ENCODE peak calls at places on chromosomes 7 and 10, in nine cellular contexts. A, K, D, T, R, J, C, O and Z are unnamed samples.

GRCh38 chr7:87982163-87982562 is 48.1 kb downstream of the ADAM22 start:
- DNase-seq in D (no peak), T (no peak), C (no peak), A (no peak), O (no peak), R (no peak), K (no peak), J (no peak), Z (no peak)

GRCh38 chr10:75165684-75166622 is 44.6 kb upstream of the VDAC2 start:
- DNase-seq in D (no peak), R (peak), K (no peak), J (no peak), C (no peak), A (no peak), T (no peak), O (no peak), Z (no peak)

GRCh38 chr7:55441668-55442305 is 76.7 kb downstream of the LANCL2 start:
- DNase-seq in O (peak), K (no peak), D (no peak), R (no peak), T (peak), J (no peak), A (no peak), C (no peak), Z (no peak)

GRCh38 chr7:112056409-112056808 is 149.8 kb downstream of the DOCK4 start:
- DNase-seq in A (no peak), J (no peak), K (no peak), O (no peak), D (peak), C (no peak), T (no peak), R (no peak), Z (no peak)

GRCh38 chr7:27119412-27119911 is 11.1 kb downstream of the HOXA4 start:
- DNase-seq in O (no peak), J (no peak), D (no peak), R (no peak), C (no peak), T (no peak), A (no peak), K (no peak), Z (no peak)

GRCh38 chr7:56256108-56256507 is 139.9 kb upstream of the NUPR2 start:
- DNase-seq in O (no peak), D (no peak), C (no peak), A (no peak), J (no peak), T (no peak), K (no peak), R (peak), Z (no peak)

GRCh38 chr7:70647801-70648491 is 484.0 kb upstream of the GALNT17 start:
- DNase-seq in R (no peak), A (no peak), J (no peak), C (no peak), K (no peak), D (no peak), T (no peak), O (no peak), Z (no peak)

GRCh38 chr10:75770634-75771081 is 339.2 kb downstream of the LRMDA start:
- DNase-seq in T (no peak), C (no peak), J (no peak), R (no peak), D (no peak), O (no peak), K (no peak), A (no peak), Z (no peak)

GRCh38 chr7:152335900-152336571 is 99.8 kb downstream of the KMT2C start:
- DNase-seq in R (no peak), T (no peak), O (no peak), D (no peak), A (no peak), C (no peak), K (no peak), J (peak), Z (no peak)

GRCh38 chr10:21194510-21194993 is 297.4 kb upstream of the NEBL start:
- DNase-seq in K (no peak), C (peak), R (no peak), A (no peak), J (peak), T (no peak), O (no peak), D (peak), Z (peak)

GRCh38 chr7:75856562-75856961 is 22.3 kb upstream of the RHBDD2 start:
- DNase-seq in C (no peak), A (no peak), O (no peak), D (no peak), T (no peak), R (no peak), J (no peak), K (no peak), Z (no peak)

GRCh38 chr10:91552706-91553105 is 80.2 kb downstream of the PPP1R3C start:
- DNase-seq in O (no peak), A (no peak), K (peak), D (peak), T (no peak), C (no peak), J (no peak), R (no peak), Z (peak)

GRCh38 chr10:126867567-126868365 is 37.5 kb upstream of the DOCK1 start:
- DNase-seq in T (peak), J (no peak), A (no peak), D (no peak), R (peak), O (peak), C (no peak), K (no peak), Z (no peak)

GRCh38 chr7:57201021-57201894 is 69.0 kb upstream of the ZNF479 start:
- DNase-seq in A (no peak), T (no peak), C (no peak), J (no peak), O (no peak), D (no peak), K (no peak), R (peak), Z (no peak)

GRCh38 chr10:30553625-30554442 is 75.7 kb downstream of the LYZL2 start:
- DNase-seq in R (peak), A (no peak), K (peak), T (peak), O (peak), D (peak), J (no peak), C (peak), Z (no peak)

GRCh38 chr10:132563485-132564248 is 26.1 kb downstream of the INPP5A start:
- DNase-seq in K (peak), C (no peak), R (no peak), O (no peak), D (no peak), T (no peak), J (no peak), A (no peak), Z (no peak)

GRCh38 chr10:48309711-48310226 is 3.3 kb downstream of the MAPK8 start:
- DNase-seq in T (peak), D (no peak), C (no peak), J (no peak), A (no peak), O (peak), K (no peak), R (no peak), Z (peak)

GRCh38 chr7:119545118-119545517 is 727.9 kb upstream of the KCND2 start:
- DNase-seq in R (no peak), C (no peak), A (no peak), J (no peak), O (no peak), T (peak), D (no peak), K (no peak), Z (peak)

GRCh38 chr10:5975641-5976473 is 1.5 kb downstream of the IL15RA start:
- DNase-seq in T (peak), K (no peak), R (peak), D (no peak), J (no peak), C (no peak), A (no peak), O (no peak), Z (no peak)

GRCh38 chr10:58041901-58042300 is 225.8 kb downstream of the IPMK start:
- DNase-seq in T (no peak), O (no peak), A (no peak), R (no peak), C (no peak), J (no peak), K (no peak), D (no peak), Z (no peak)

GRCh38 chr10:3659518-3659917 is 125.5 kb downstream of the KLF6 start:
- DNase-seq in R (no peak), T (no peak), D (no peak), K (no peak), J (no peak), C (no peak), O (no peak), A (no peak), Z (no peak)

GRCh38 chr10:52442576-52442975 is 128.5 kb downstream of the DKK1 start:
- DNase-seq in A (no peak), K (no peak), J (peak), O (peak), C (no peak), R (no peak), D (no peak), T (peak), Z (no peak)

GRCh38 chr7:98727146-98727709 is 110.1 kb downstream of the NPTX2 start:
- DNase-seq in C (no peak), J (no peak), O (no peak), T (no peak), A (no peak), D (no peak), K (peak), R (no peak), Z (no peak)

GRCh38 chr7:41403291-41403690 is 299.6 kb downstream of the INHBA start:
- DNase-seq in J (no peak), O (no peak), C (no peak), R (no peak), T (no peak), A (no peak), D (no peak), K (peak), Z (no peak)

GRCh38 chr10:76456190-76456589 is 1024.8 kb downstream of the LRMDA start:
- DNase-seq in K (no peak), R (no peak), J (no peak), O (no peak), A (no peak), D (no peak), T (no peak), C (no peak), Z (no peak)

GRCh38 chr7:158277219-158278141 is 310.1 kb downstream of the PTPRN2 start:
- DNase-seq in C (no peak), A (no peak), R (peak), O (no peak), T (no peak), J (no peak), D (no peak), K (no peak), Z (no peak)

GRCh38 chr10:26474062-26474461 is 35.9 kb downstream of the APBB1IP start:
- DNase-seq in R (no peak), K (no peak), J (no peak), T (no peak), A (no peak), O (peak), C (no peak), D (no peak), Z (no peak)

GRCh38 chr10:101566333-101567164 is 21.5 kb downstream of the POLL start:
- DNase-seq in A (no peak), K (peak), C (no peak), R (peak), O (no peak), D (peak), T (no peak), J (no peak), Z (no peak)

GRCh38 chr7:149816794-149817193 is 21.4 kb upstream of the ZNF862 start:
- DNase-seq in O (no peak), J (no peak), R (no peak), D (no peak), K (no peak), C (no peak), A (no peak), T (no peak), Z (no peak)

GRCh38 chr7:22675436-22675835 is 51.6 kb upstream of the IL6 start:
- DNase-seq in T (no peak), J (peak), R (no peak), A (no peak), O (no peak), D (no peak), C (no peak), K (no peak), Z (no peak)

GRCh38 chr10:109837384-109837783 is 85.9 kb downstream of the XPNPEP1 start:
- DNase-seq in A (no peak), T (no peak), K (no peak), J (no peak), D (no peak), C (no peak), R (no peak), O (no peak), Z (no peak)

GRCh38 chr7:128919881-128920789 is 9.6 kb upstream of the KCP start:
- DNase-seq in D (no peak), R (peak), A (no peak), T (no peak), C (no peak), J (no peak), K (peak), O (no peak), Z (no peak)

GRCh38 chr7:44142028-44142427 is 896 bp upstream of the MYL7 start:
- DNase-seq in T (no peak), O (no peak), R (no peak), D (no peak), J (no peak), A (no peak), K (no peak), C (no peak), Z (no peak)

GRCh38 chr7:101820703-101821102 is 3.3 kb downstream of the CUX1 start:
- DNase-seq in R (peak), J (no peak), C (no peak), D (no peak), A (no peak), K (no peak), T (no peak), O (no peak), Z (no peak)

GRCh38 chr10:97782455-97783228 is 10.8 kb upstream of the SFRP5 start:
- DNase-seq in O (no peak), R (no peak), K (no peak), C (no peak), T (no peak), J (no peak), D (no peak), A (no peak), Z (no peak)

GRCh38 chr7:36314491-36314890 is 75.2 kb upstream of the ANLN start:
- DNase-seq in J (no peak), T (no peak), K (no peak), R (no peak), C (no peak), A (no peak), O (no peak), D (no peak), Z (no peak)

GRCh38 chr7:135538387-135538786 is 19.3 kb upstream of the NUP205 start:
- DNase-seq in A (no peak), C (no peak), R (no peak), K (no peak), O (no peak), D (no peak), T (no peak), J (no peak), Z (no peak)